ENCODE peak calls at places on chromosomes 7 and 10, in six cellular contexts. A, H, P, M, Z and I are unnamed samples.

GRCh38 chr7:35334511-35334910 is 80.6 kb upstream of the TBX20 start:
- DNase-seq in M (peak; percentile 72), A (no peak), H (peak; percentile 42), Z (no peak), P (no peak), I (no peak)

GRCh38 chr7:135327458-135327857 is 93.8 kb downstream of the STRA8 start:
- DNase-seq in A (no peak), P (no peak), M (no peak), H (no peak), Z (no peak), I (no peak)

GRCh38 chr7:111199643-111200042 is 108.7 kb downstream of the LRRN3 start:
- DNase-seq in H (no peak), Z (peak; percentile 11), M (no peak), P (no peak), A (no peak), I (no peak)

GRCh38 chr10:21637795-21638194 is 103.8 kb downstream of the MLLT10 start:
- DNase-seq in A (peak; percentile 83), M (no peak), Z (no peak), P (no peak), H (no peak), I (no peak)

GRCh38 chr10:30591249-30591670 is 38.3 kb downstream of the LYZL2 start:
- DNase-seq in P (peak; percentile 65), M (peak; percentile 51), H (peak; percentile 46), Z (peak; percentile 54), A (peak; percentile 73), I (no peak)

GRCh38 chr7:137399827-137400823 is 56.6 kb upstream of the PTN start:
- DNase-seq in A (no peak), Z (peak; percentile 15), M (no peak), P (no peak), H (peak; percentile 68), I (no peak)

GRCh38 chr10:129023057-129023456 is 444.0 kb upstream of the MGMT start:
- DNase-seq in M (no peak), Z (no peak), A (peak; percentile 29), H (no peak), P (no peak), I (no peak)

GRCh38 chr7:156376317-156376716 is 264.3 kb upstream of the RNF32 start:
- DNase-seq in P (no peak), Z (no peak), H (no peak), A (no peak), M (no peak), I (no peak)

GRCh38 chr7:29282819-29283414 is 88.3 kb downstream of the CHN2 start:
- DNase-seq in H (no peak), P (no peak), Z (no peak), M (no peak), A (peak; percentile 48), I (no peak)

GRCh38 chr7:127317447-127317961 is 64.8 kb upstream of the GRM8 start:
- DNase-seq in M (no peak), H (peak; percentile 86), Z (no peak), A (no peak), P (no peak), I (no peak)

GRCh38 chr7:106367018-106367420 is 82.2 kb upstream of the NAMPT start:
- DNase-seq in Z (peak; percentile 40), P (peak; percentile 20), H (peak; percentile 42), M (no peak), A (peak; percentile 59), I (no peak)

GRCh38 chr10:65231148-65231547 is 1694.7 kb upstream of the LRRTM3 start:
- DNase-seq in M (no peak), Z (no peak), H (no peak), P (no peak), A (peak; percentile 15), I (no peak)

GRCh38 chr7:90594791-90595317 is 1.3 kb upstream of the CDK14 start:
- DNase-seq in M (peak; percentile 33), A (peak; percentile 84), Z (peak; percentile 90), H (peak; percentile 97), P (no peak), I (no peak)

GRCh38 chr7:40701836-40702551 is 567.2 kb downstream of the SUGCT start:
- DNase-seq in P (no peak), A (no peak), Z (no peak), M (no peak), H (peak; percentile 32), I (no peak)

GRCh38 chr7:40700653-40701475 is 566.1 kb downstream of the SUGCT start:
- DNase-seq in H (peak; percentile 20), P (no peak), Z (peak; percentile 29), M (no peak), A (peak; percentile 51), I (no peak)

GRCh38 chr7:40709077-40709964 is 574.5 kb downstream of the SUGCT start:
- DNase-seq in M (no peak), H (peak; percentile 89), A (no peak), Z (no peak), P (no peak), I (no peak)

GRCh38 chr7:40706829-40707228 is 572.0 kb downstream of the SUGCT start:
- DNase-seq in Z (no peak), A (no peak), P (no peak), M (no peak), H (no peak), I (no peak)

GRCh38 chr7:40704172-40704571 is 569.4 kb downstream of the SUGCT start:
- DNase-seq in H (no peak), M (no peak), A (peak; percentile 22), Z (no peak), P (peak; percentile 5), I (no peak)
- TF ChIP-seq CTCF in H (no peak), M (no peak), A (peak; percentile 38), Z (no peak), P (no peak), I (no peak)

GRCh38 chr7:130084037-130084875 is 13.9 kb downstream of the KLHDC10 start:
- DNase-seq in Z (no peak), P (peak; percentile 14), A (peak; percentile 42), H (peak; percentile 31), M (no peak), I (no peak)
- TF ChIP-seq CTCF in Z (peak; percentile 40), P (peak; percentile 42), A (peak; percentile 87), H (peak; percentile 25), M (no peak), I (no peak)

GRCh38 chr7:124881981-124882380 is 47.6 kb downstream of the POT1 start:
- DNase-seq in P (no peak), H (no peak), Z (no peak), A (no peak), M (no peak), I (no peak)
- TF ChIP-seq CTCF in P (no peak), H (no peak), Z (no peak), A (no peak), M (no peak), I (no peak)

GRCh38 chr7:48154792-48155413 is 16.4 kb upstream of the ABCA13 start:
- DNase-seq in P (peak; percentile 73), Z (peak; percentile 60), H (peak; percentile 56), A (peak; percentile 57), M (peak; percentile 79), I (no peak)
- TF ChIP-seq CTCF in P (peak; percentile 90), Z (peak; percentile 84), H (peak; percentile 82), A (peak; percentile 73), M (peak; percentile 88), I (peak; percentile 1)

GRCh38 chr10:17445400-17445998 is 8.9 kb downstream of the ST8SIA6 start:
- DNase-seq in P (no peak), Z (no peak), M (no peak), H (peak; percentile 35), A (peak; percentile 25), I (no peak)
- TF ChIP-seq CTCF in P (no peak), Z (no peak), M (no peak), H (no peak), A (no peak), I (no peak)

GRCh38 chr7:32073533-32073932 is 3.3 kb upstream of the PDE1C start:
- DNase-seq in P (no peak), M (no peak), Z (no peak), H (no peak), A (no peak), I (no peak)

GRCh38 chr7:32070406-32071360 is at the start of gene PDE1C:
- DNase-seq in P (no peak), M (peak; percentile 65), Z (peak; percentile 40), A (peak; percentile 63), H (no peak), I (no peak)

GRCh38 chr7:32071466-32072091 is 1.4 kb upstream of the PDE1C start:
- DNase-seq in Z (no peak), P (no peak), M (peak; percentile 20), H (no peak), A (peak; percentile 21), I (no peak)

GRCh38 chr7:32070051-32070405 is 179 bp downstream of the PDE1C start:
- DNase-seq in Z (peak; percentile 18), M (no peak), H (no peak), P (no peak), A (no peak), I (no peak)

DNA sequence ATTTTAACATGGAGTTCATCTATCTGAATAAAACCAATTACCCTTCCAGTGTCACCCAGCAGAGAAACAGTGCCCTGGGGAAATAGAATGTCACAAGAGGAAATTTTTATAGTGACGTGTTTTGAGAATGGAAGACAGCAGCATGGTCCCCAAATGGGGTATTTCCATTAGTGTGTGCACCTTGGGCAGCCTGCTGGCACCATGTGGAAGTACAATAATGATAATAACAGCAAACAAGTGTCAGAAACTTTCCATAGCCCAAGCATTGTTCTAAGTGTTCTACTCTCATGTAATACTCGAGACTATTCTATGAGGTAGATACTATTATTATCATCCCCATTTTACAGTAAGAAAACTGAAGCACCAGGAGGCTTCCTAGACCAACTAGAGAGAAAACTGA is 2.2 kb upstream of the PDE1C start:
- DNase-seq in A (no peak), H (no peak), P (no peak), Z (no peak), M (no peak), I (no peak)
- TF ChIP-seq CTCF in A (peak; percentile 7), H (no peak), P (no peak), Z (peak; percentile 20), M (peak; percentile 56), I (no peak)

DNA sequence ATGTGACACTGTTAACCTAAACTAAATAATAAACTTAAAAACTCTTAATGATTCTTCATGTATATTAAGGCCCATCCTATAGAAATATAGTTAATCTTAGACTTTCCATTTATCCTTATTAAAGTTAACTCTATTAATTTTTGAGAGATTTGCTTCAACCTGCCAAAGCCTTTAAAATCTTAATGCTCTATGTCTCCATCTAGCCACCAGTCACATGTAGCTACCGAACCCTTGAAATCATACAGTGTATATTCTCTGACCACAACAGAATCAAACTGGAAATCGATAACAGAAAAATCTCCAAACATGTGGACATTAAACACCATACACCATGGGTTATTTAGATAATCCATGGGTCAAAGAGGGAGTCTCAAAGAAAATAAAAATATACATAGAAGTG is 51.9 kb downstream of the ASZ1 start:
- DNase-seq in Z (peak; percentile 13), P (no peak), M (no peak), H (peak; percentile 23), A (no peak), I (no peak)
- TF ChIP-seq CTCF in Z (peak; percentile 42), P (no peak), M (peak; percentile 12), H (peak; percentile 16), A (peak; percentile 30), I (no peak)

GRCh38 chr7:142300689-142301088 is 42.8 kb upstream of the PRSS58 start:
- DNase-seq in M (peak; percentile 33), A (peak; percentile 90), H (no peak), Z (no peak), P (no peak), I (no peak)
- TF ChIP-seq CTCF in M (no peak), A (peak; percentile 81), H (peak; percentile 22), Z (peak; percentile 21), P (peak; percentile 34), I (no peak)

GRCh38 chr10:93115661-93116383 is 42.1 kb downstream of the CYP26A1 start:
- DNase-seq in Z (peak; percentile 14), P (peak; percentile 63), H (peak; percentile 44), A (peak; percentile 92), M (peak; percentile 75), I (peak; percentile 70)
- TF ChIP-seq CTCF in Z (peak; percentile 52), P (peak; percentile 77), H (peak; percentile 60), A (peak; percentile 61), M (peak; percentile 29), I (no peak)

GRCh38 chr10:91220194-91220953 is at the start of gene PCGF5:
- DNase-seq in A (peak; percentile 90), M (peak; percentile 90), Z (peak; percentile 91), H (peak; percentile 61), P (no peak), I (peak; percentile 61)
- TF ChIP-seq CTCF in A (no peak), M (no peak), Z (no peak), H (peak; percentile 35), P (peak; percentile 39), I (no peak)